ENCODE peak calls at places on chromosomes 3 and 15, in nine cellular contexts. P is Panc1, M is HepG2, W is A549, K is K562, L is GM23338, S is SK-N-SH, Q is HCT116, A is GM12878. I is an unnamed sample.

GRCh38 chr3:72177075-72178050 is 392.4 kb upstream of the PROK2 start:
- DNase-seq in M (no peak), W (no peak), S (no peak), Q (no peak), L (no peak), A (no peak), K (peak; percentile 60), P (no peak), I (peak; percentile 57)

GRCh38 chr15:39431371-39431770 is 149.5 kb upstream of the THBS1 start:
- DNase-seq in A (no peak), Q (no peak), S (no peak), M (no peak), P (no peak), W (no peak), L (no peak), K (no peak), I (no peak)

GRCh38 chr15:48177875-48178611 is at the start of gene MYEF2:
- DNase-seq in W (peak; percentile 81), M (peak; percentile 28), Q (no peak), L (peak; percentile 95), S (peak; percentile 94), K (peak; percentile 6), A (peak; percentile 7), P (no peak), I (no peak)

GRCh38 chr15:100340721-100341661 is 784 bp downstream of the ADAMTS17 start:
- DNase-seq in Q (no peak), A (no peak), S (peak; percentile 60), W (no peak), M (no peak), K (no peak), L (peak; percentile 61), P (no peak), I (no peak)

GRCh38 chr3:43153189-43154083 is 47.6 kb upstream of the POMGNT2 start:
- DNase-seq in S (no peak), K (no peak), L (peak; percentile 16), Q (no peak), M (no peak), P (no peak), W (no peak), A (no peak), I (no peak)

GRCh38 chr3:161273589-161274218 is 52.6 kb downstream of the NMD3 start:
- DNase-seq in M (peak; percentile 28), Q (peak; percentile 33), P (no peak), A (no peak), L (peak; percentile 78), W (peak; percentile 49), K (no peak), S (peak; percentile 6), I (no peak)

GRCh38 chr15:51203797-51204196 is 109.1 kb upstream of the TNFAIP8L3 start:
- DNase-seq in W (peak; percentile 19), K (no peak), Q (no peak), L (no peak), A (no peak), M (peak; percentile 4), P (no peak), S (no peak), I (no peak)

GRCh38 chr3:24160424-24160823 is 215.3 kb downstream of the NR1D2 start:
- DNase-seq in L (peak; percentile 77), M (no peak), Q (no peak), S (no peak), P (no peak), K (no peak), W (no peak), A (no peak), I (no peak)

GRCh38 chr15:68348064-68348463 is 70.5 kb downstream of the FEM1B start:
- DNase-seq in K (peak; percentile 63), S (no peak), W (no peak), P (no peak), L (no peak), M (no peak), A (no peak), Q (no peak), I (no peak)

GRCh38 chr15:80695911-80696651 is 971 bp downstream of the ABHD17C start:
- DNase-seq in A (no peak), S (peak; percentile 53), M (peak; percentile 20), W (peak; percentile 64), P (no peak), L (peak; percentile 29), K (no peak), Q (no peak), I (peak; percentile 10)

GRCh38 chr3:69088033-69088432 is 3.3 kb downstream of the ARL6IP5 start:
- DNase-seq in Q (no peak), K (no peak), W (peak; percentile 36), S (no peak), A (no peak), P (no peak), M (no peak), L (no peak), I (no peak)

GRCh38 chr15:101318810-101319200 is 23.8 kb upstream of the SNRPA1 start:
- DNase-seq in P (no peak), M (no peak), K (no peak), A (no peak), S (peak; percentile 57), Q (no peak), L (peak; percentile 41), W (no peak), I (no peak)

GRCh38 chr3:143146875-143147274 is 27.3 kb downstream of the CHST2 start:
- DNase-seq in Q (no peak), M (no peak), A (no peak), K (no peak), W (no peak), L (no peak), S (no peak), P (no peak), I (no peak)

GRCh38 chr3:87997298-87997697 is 61.5 kb downstream of the CGGBP1 start:
- DNase-seq in L (no peak), S (no peak), Q (no peak), P (no peak), K (no peak), W (no peak), A (peak; percentile 26), M (no peak), I (peak; percentile 63)

GRCh38 chr15:58260186-58260910 is 122.2 kb downstream of the AQP9 start:
- DNase-seq in Q (no peak), L (no peak), K (no peak), M (no peak), A (no peak), S (no peak), W (no peak), P (no peak), I (no peak)

GRCh38 chr3:17742837-17743659 is 617 bp upstream of the TBC1D5 start:
- DNase-seq in S (peak; percentile 95), M (no peak), P (peak; percentile 84), K (peak; percentile 97), Q (no peak), L (no peak), W (no peak), A (no peak), I (no peak)

GRCh38 chr15:76147906-76148553 is 88.2 kb downstream of the TMEM266 start:
- DNase-seq in K (peak; percentile 89), M (no peak), A (no peak), Q (peak; percentile 12), L (peak; percentile 76), P (peak; percentile 27), S (peak; percentile 86), W (peak; percentile 44), I (peak; percentile 41)
- TF ChIP-seq REST in K (no peak), M (no peak), A (no peak), Q (no peak), L (no peak), P (no peak), S (no peak), W (no peak), I (no peak)

GRCh38 chr3:64152100-64152499 is 73.2 kb downstream of the PRICKLE2 start:
- DNase-seq in W (peak; percentile 62), P (no peak), Q (no peak), K (no peak), M (no peak), A (no peak), L (no peak), S (no peak), I (no peak)

GRCh38 chr3:64151335-64151871 is 73.9 kb downstream of the PRICKLE2 start:
- DNase-seq in S (no peak), M (no peak), A (no peak), L (no peak), K (no peak), P (no peak), Q (no peak), W (no peak), I (no peak)

GRCh38 chr3:64150527-64151238 is 74.6 kb downstream of the PRICKLE2 start:
- DNase-seq in Q (no peak), P (no peak), L (no peak), M (peak; percentile 68), K (no peak), S (peak; percentile 54), W (peak; percentile 92), A (no peak), I (no peak)

GRCh38 chr3:64149886-64150285 is 75.4 kb downstream of the PRICKLE2 start:
- DNase-seq in Q (no peak), M (no peak), K (no peak), P (no peak), L (no peak), A (no peak), S (no peak), W (no peak), I (no peak)

GRCh38 chr3:64152676-64153466 is 72.4 kb downstream of the PRICKLE2 start:
- DNase-seq in W (no peak), A (no peak), Q (no peak), P (no peak), S (no peak), L (no peak), M (no peak), K (no peak), I (no peak)
- H3K27ac ChIP-seq in W (peak overlapping the region; percentile 85), A (no peak overlapping the region), Q (no peak overlapping the region), P (no peak overlapping the region), S (no peak overlapping the region), L (no peak overlapping the region), M (no peak overlapping the region), K (no peak overlapping the region), I (no peak overlapping the region)

DNA sequence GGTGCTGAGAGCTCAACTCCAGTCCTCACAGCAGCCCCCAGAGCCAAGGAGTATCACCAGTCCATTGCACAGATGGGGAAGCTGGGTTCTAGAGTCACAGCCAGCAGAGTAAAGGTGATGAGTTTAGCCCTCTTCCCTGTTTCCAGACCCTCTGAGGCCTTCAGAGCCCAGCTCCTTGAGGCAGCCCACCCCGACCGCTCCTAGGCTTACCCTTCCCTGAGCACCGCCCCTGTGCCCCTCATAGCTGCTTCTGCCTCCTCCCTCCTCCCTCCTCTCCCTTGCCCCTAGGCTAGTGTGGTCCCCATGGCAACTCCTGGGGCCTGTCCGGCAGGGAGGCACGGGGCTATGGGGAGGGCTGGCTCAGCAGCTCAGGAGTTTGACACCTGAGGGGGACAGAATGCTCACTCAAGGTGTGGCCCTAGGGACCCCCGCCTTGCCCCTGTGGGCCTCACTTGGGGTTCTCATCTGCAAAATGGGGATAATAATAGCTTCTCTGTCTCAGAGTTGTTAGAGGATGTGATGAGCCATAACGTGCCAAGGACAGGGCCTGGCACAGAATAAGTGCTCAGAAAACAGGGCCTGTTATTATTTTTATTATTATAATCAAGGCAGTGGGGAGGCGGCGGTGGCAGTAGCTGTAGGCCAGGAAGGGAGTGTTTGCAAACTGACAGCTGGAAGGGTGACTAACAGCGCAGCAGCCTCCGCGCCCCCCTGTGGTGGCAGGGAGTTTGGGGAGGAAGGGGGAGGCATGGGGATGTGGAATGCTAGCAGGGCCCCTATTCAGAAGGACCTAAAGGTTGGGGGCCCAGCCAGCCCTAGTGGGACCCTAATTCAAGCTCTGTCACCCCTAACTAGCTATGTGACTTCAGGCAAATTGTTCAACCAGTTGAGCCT is 11.5 kb downstream of the CSK start:
- DNase-seq in P (no peak), W (no peak), L (peak; percentile 36), A (no peak), M (no peak), Q (no peak), S (no peak), K (peak; percentile 45), I (peak; percentile 54)
- TF ChIP-seq CTCF in P (no peak), W (no peak), L (peak; percentile 50), A (peak; percentile 63), M (no peak), Q (no peak), S (no peak), K (no peak), I (peak; percentile 2)

GRCh38 chr3:120160050-120160449 is 65.8 kb upstream of the GSK3B start:
- DNase-seq in W (peak; percentile 76), Q (peak; percentile 61), P (no peak), A (no peak), L (peak; percentile 30), K (no peak), S (no peak), M (no peak), I (peak; percentile 26)
- TF ChIP-seq REST in W (no peak), Q (no peak), P (no peak), A (no peak), L (no peak), K (no peak), S (no peak), M (no peak), I (no peak)

I was measured in HL-60.